ENCODE peak calls at places on chromosome 21, in six cellular contexts. O, Q, T, B, N and R are unnamed samples.

GRCh38 chr21:34159617-34159883 is 86.2 kb downstream of the MRPS6 start:
- DNase-seq in Q (no peak), O (no peak), T (no peak), B (no peak), N (no peak), R (no peak)

GRCh38 chr21:38771536-38771935 is 34.2 kb upstream of the ETS2 start:
- DNase-seq in T (no peak), B (no peak), N (no peak), O (no peak), Q (no peak), R (no peak)

GRCh38 chr21:38306833-38307232 is 50.0 kb downstream of the KCNJ15 start:
- DNase-seq in B (no peak), T (no peak), O (no peak), N (no peak), Q (no peak), R (no peak)

GRCh38 chr21:17512245-17513213 is at the start of gene CXADR:
- DNase-seq in Q (peak), T (peak), N (peak), O (peak), B (peak), R (no peak)

GRCh38 chr21:46219591-46220239 is 8.9 kb downstream of the LSS start:
- DNase-seq in Q (peak), N (peak), B (no peak), O (peak), T (no peak), R (no peak)

GRCh38 chr21:46633561-46633960 is 1.9 kb upstream of the PRMT2 start:
- DNase-seq in B (no peak), N (no peak), Q (no peak), T (no peak), O (no peak), R (no peak)

GRCh38 chr21:31282095-31282709 is 61.9 kb downstream of the TIAM1 start:
- DNase-seq in O (no peak), Q (peak), B (peak), T (peak), N (peak), R (peak)

GRCh38 chr21:37915941-37916794 is at the start of gene KCNJ6:
- DNase-seq in N (peak), B (no peak), T (peak), Q (peak), O (no peak), R (no peak)

GRCh38 chr21:45578811-45579381 is 36.7 kb upstream of the SLC19A1 start:
- DNase-seq in Q (no peak), N (no peak), O (no peak), B (peak), T (no peak), R (no peak)

DNA sequence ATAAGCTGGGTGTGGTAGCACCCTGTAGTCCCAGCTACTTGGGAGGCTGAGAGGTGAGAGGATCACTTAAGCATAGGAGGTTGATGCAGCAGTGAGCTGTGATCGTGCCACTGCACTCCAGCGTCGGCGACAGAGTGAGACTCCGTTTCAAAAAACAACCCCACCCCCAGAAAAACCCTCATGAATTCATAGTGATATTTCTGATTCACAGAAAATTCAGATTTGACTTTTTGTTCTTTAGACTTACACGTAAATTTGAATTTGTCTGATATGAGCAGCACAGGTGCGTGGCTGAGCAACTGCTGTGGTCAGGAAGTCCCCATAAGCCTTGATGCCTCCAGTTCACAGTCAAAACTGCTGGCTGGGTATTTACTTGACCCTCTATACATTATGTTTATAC is 10.0 kb upstream of the MORC3 start:
- DNase-seq in N (no peak), O (no peak), B (no peak), Q (no peak), T (no peak), R (no peak)
- TF ChIP-seq CTCF in N (no peak), O (no peak), B (no peak), Q (no peak), T (no peak), R (no peak)

GRCh38 chr21:20045197-20045596 is 953.0 kb upstream of the NCAM2 start:
- DNase-seq in T (no peak), O (no peak), B (no peak), N (no peak), Q (no peak), R (no peak)

GRCh38 chr21:20040768-20041167 is 957.4 kb upstream of the NCAM2 start:
- DNase-seq in B (no peak), N (no peak), Q (peak), T (no peak), O (no peak), R (no peak)
- TF ChIP-seq CTCF in B (peak), N (peak), Q (no peak), T (no peak), O (no peak), R (peak)

GRCh38 chr21:36039861-36040260 is 20.5 kb downstream of the SETD4 start:
- DNase-seq in B (no peak), O (no peak), T (no peak), N (no peak), Q (no peak), R (no peak)
- TF ChIP-seq CTCF in B (no peak), O (no peak), T (no peak), N (no peak), Q (no peak), R (no peak)

DNA sequence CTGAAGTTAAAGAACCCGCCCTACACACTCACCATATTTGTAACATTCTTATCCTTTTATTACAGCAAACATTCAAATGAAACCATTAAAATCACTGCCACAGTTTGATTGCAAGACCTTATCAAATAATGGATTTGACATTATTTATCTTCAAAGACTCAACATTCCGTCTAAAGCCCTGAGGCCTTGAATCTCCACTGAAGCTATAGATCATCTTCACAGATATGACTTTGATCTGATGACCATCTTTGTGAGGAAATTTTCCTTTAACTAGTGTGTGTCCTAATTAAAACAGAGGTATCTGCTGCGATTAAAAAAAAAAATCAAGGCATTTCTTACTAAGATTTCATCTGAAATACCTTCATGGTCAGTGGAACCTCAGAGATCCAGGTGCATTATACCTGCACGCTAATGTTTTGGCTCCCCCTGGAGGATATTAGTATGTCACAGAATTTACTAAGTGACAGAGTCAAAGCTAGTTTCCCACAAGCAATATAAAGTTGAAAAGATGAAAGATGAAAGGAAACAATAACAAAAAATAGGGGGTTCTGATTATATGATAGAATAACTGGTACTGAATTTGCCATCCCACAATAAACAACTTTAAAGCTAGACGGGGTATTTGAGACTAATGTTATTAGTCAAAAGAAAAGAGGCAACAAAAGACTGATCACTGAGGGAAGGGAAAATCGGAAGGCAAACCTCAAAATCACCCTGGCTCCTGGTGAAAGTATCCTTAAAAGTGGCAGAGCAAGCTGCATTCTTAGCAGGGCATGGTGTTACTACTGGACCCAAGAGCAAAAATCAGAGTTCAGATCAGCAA is 923.4 kb downstream of the NCAM2 start:
- DNase-seq in T (no peak), B (no peak), O (no peak), Q (peak), N (no peak), R (no peak)
- TF ChIP-seq CTCF in T (no peak), B (peak), O (peak), Q (peak), N (peak), R (no peak)

DNA sequence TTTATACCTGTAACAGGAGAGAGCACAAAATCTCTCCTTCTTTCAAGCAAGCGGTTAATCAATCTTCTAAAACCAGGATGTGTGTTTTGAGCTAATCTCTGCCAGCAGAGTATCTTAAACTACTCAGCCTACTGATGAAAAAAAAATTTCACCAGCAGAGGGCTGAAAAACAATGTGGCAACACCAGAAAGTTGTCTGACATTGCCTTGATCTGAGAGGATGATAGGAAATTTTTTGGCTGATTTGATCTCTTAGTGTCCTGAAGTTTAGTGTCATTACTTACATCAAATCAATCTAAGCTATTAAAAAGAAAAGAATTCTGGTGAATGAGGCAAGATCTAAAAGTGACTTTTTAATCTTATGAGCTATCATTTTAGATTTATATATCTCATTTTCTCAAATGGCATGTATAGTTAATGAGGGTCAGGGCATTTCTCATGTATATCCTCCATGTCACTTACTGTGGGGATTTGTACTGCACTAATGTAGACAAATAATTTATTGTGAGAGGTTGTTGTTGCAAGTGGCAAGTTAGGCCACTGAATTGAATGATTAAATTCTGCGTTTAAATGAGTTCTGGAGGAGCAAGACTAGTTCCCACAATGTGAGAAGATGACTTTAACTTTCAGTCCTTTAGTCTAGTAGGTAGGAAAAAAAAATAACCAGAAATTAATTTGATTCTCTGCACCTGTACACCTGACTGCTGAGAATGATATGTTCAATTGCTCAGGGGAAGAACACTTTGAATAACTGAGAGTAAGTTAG is 10.8 kb downstream of the ADAMTS1 start:
- DNase-seq in O (no peak), Q (no peak), T (no peak), N (no peak), B (no peak), R (no peak)
- TF ChIP-seq CTCF in O (peak), Q (peak), T (no peak), N (no peak), B (no peak), R (no peak)

DNA sequence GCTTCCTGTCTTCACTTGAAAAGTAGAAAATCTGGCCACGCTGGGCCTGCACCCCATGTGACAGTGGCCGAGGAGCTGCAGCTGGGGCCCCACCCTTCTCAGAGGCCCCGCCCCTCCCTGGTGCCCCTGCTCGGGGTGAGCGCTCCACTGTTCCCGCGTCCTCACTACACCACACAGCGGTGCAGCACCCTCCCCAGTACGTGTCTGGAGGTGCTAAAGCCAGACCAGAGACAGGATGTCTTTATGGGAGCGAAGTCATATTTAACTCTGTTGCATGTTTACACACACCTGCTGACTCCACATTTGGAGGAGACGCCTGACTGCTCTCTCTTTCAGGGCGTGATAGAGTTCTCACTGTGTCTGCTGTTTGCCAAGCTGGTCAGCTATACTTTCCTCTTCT is 48.1 kb downstream of the SLC37A1 start:
- DNase-seq in T (no peak), B (peak), Q (no peak), N (no peak), O (no peak), R (no peak)
- TF ChIP-seq CTCF in T (no peak), B (no peak), Q (no peak), N (no peak), O (no peak), R (no peak)

GRCh38 chr21:42125571-42126544 is 54.7 kb downstream of the UMODL1 start:
- DNase-seq in N (no peak), O (no peak), Q (no peak), T (no peak), B (no peak), R (no peak)
- TF ChIP-seq CTCF in N (no peak), O (no peak), Q (peak), T (no peak), B (no peak), R (no peak)